ENCODE peak calls at places on chromosome 9, in nine cellular contexts. One of them, this sample, is unnamed.

GRCh38 chr9:4147476-4148214 is 152.2 kb downstream of the GLIS3 start:
- DNase-seq in PC-9: no peak
- DNase-seq in Jurkat, Clone E6-1: no peak
- DNase-seq in SJSA1: no peak
- DNase-seq in choroid plexus epithelial cell: no peak
- DNase-seq in heart left ventricle: no peak
- DNase-seq in GM12865: no peak
- DNase-seq in body of pancreas: no peak
- DNase-seq in fibroblast of pulmonary artery: no peak
- DNase-seq in this sample: peak

GRCh38 chr9:78985084-78985738 is 586.6 kb upstream of the TLE4 start:
- DNase-seq in PC-9: no peak
- DNase-seq in SJSA1: no peak
- DNase-seq in fibroblast of pulmonary artery: no peak
- DNase-seq in GM12865: no peak
- DNase-seq in heart left ventricle: no peak
- DNase-seq in body of pancreas: no peak
- DNase-seq in Jurkat, Clone E6-1: no peak
- DNase-seq in choroid plexus epithelial cell: no peak
- DNase-seq in this sample: peak

GRCh38 chr9:96186601-96187011 is 115.4 kb downstream of the HSD17B3 start:
- DNase-seq in body of pancreas: no peak
- DNase-seq in choroid plexus epithelial cell: peak
- DNase-seq in SJSA1: peak
- DNase-seq in PC-9: peak
- DNase-seq in fibroblast of pulmonary artery: peak
- DNase-seq in Jurkat, Clone E6-1: no peak
- DNase-seq in GM12865: no peak
- DNase-seq in heart left ventricle: no peak
- DNase-seq in this sample: peak

GRCh38 chr9:1869843-1870242 is 145.3 kb upstream of the SMARCA2 start:
- DNase-seq in SJSA1: no peak
- DNase-seq in Jurkat, Clone E6-1: peak
- DNase-seq in heart left ventricle: no peak
- DNase-seq in choroid plexus epithelial cell: peak
- DNase-seq in fibroblast of pulmonary artery: peak
- DNase-seq in body of pancreas: peak
- DNase-seq in GM12865: peak
- DNase-seq in PC-9: peak
- DNase-seq in this sample: peak

GRCh38 chr9:92035687-92036410 is 79.4 kb downstream of the SPTLC1 start:
- DNase-seq in Jurkat, Clone E6-1: no peak
- DNase-seq in SJSA1: no peak
- DNase-seq in fibroblast of pulmonary artery: peak
- DNase-seq in PC-9: no peak
- DNase-seq in choroid plexus epithelial cell: peak
- DNase-seq in GM12865: no peak
- DNase-seq in body of pancreas: no peak
- DNase-seq in heart left ventricle: peak
- DNase-seq in this sample: no peak

GRCh38 chr9:136159851-136160250 is 41.2 kb upstream of the TMEM250 start:
- DNase-seq in fibroblast of pulmonary artery: no peak
- DNase-seq in Jurkat, Clone E6-1: no peak
- DNase-seq in choroid plexus epithelial cell: no peak
- DNase-seq in heart left ventricle: no peak
- DNase-seq in body of pancreas: no peak
- DNase-seq in PC-9: no peak
- DNase-seq in GM12865: no peak
- DNase-seq in SJSA1: no peak
- DNase-seq in this sample: no peak

GRCh38 chr9:116403171-116403570 is 249.6 kb downstream of the PAPPA start:
- DNase-seq in PC-9: no peak
- DNase-seq in Jurkat, Clone E6-1: no peak
- DNase-seq in SJSA1: no peak
- DNase-seq in choroid plexus epithelial cell: no peak
- DNase-seq in body of pancreas: no peak
- DNase-seq in fibroblast of pulmonary artery: no peak
- DNase-seq in GM12865: no peak
- DNase-seq in heart left ventricle: no peak
- DNase-seq in this sample: no peak

GRCh38 chr9:113462781-113463286 is 693 bp upstream of the RGS3 start:
- DNase-seq in body of pancreas: no peak
- DNase-seq in choroid plexus epithelial cell: no peak
- DNase-seq in SJSA1: no peak
- DNase-seq in PC-9: no peak
- DNase-seq in heart left ventricle: no peak
- DNase-seq in Jurkat, Clone E6-1: no peak
- DNase-seq in GM12865: no peak
- DNase-seq in fibroblast of pulmonary artery: no peak
- DNase-seq in this sample: no peak

GRCh38 chr9:115717711-115718173 is 435.8 kb upstream of the PAPPA start:
- DNase-seq in Jurkat, Clone E6-1: no peak
- DNase-seq in choroid plexus epithelial cell: peak
- DNase-seq in GM12865: no peak
- DNase-seq in PC-9: no peak
- DNase-seq in SJSA1: no peak
- DNase-seq in heart left ventricle: no peak
- DNase-seq in fibroblast of pulmonary artery: peak
- DNase-seq in body of pancreas: no peak
- DNase-seq in this sample: peak

GRCh38 chr9:137797206-137798120 is 80.1 kb upstream of the CACNA1B start:
- DNase-seq in body of pancreas: peak
- DNase-seq in fibroblast of pulmonary artery: no peak
- DNase-seq in PC-9: no peak
- DNase-seq in heart left ventricle: no peak
- DNase-seq in choroid plexus epithelial cell: no peak
- DNase-seq in SJSA1: no peak
- DNase-seq in GM12865: no peak
- DNase-seq in Jurkat, Clone E6-1: no peak
- DNase-seq in this sample: no peak

GRCh38 chr9:70257991-70258691 is 637 bp upstream of the SMC5 start:
- DNase-seq in GM12865: no peak
- DNase-seq in fibroblast of pulmonary artery: peak
- DNase-seq in SJSA1: no peak
- DNase-seq in choroid plexus epithelial cell: peak
- DNase-seq in body of pancreas: no peak
- DNase-seq in Jurkat, Clone E6-1: peak
- DNase-seq in heart left ventricle: peak
- DNase-seq in PC-9: no peak
- DNase-seq in this sample: peak

GRCh38 chr9:97980479-97980803 is 2.7 kb upstream of the ANP32B start:
- DNase-seq in Jurkat, Clone E6-1: no peak
- DNase-seq in choroid plexus epithelial cell: no peak
- DNase-seq in heart left ventricle: peak
- DNase-seq in fibroblast of pulmonary artery: no peak
- DNase-seq in body of pancreas: no peak
- DNase-seq in GM12865: no peak
- DNase-seq in PC-9: no peak
- DNase-seq in SJSA1: no peak
- DNase-seq in this sample: no peak

GRCh38 chr9:114210691-114211276 is 55.4 kb downstream of the COL27A1 start:
- DNase-seq in body of pancreas: no peak
- DNase-seq in GM12865: no peak
- DNase-seq in PC-9: no peak
- DNase-seq in Jurkat, Clone E6-1: no peak
- DNase-seq in SJSA1: no peak
- DNase-seq in fibroblast of pulmonary artery: no peak
- DNase-seq in heart left ventricle: no peak
- DNase-seq in choroid plexus epithelial cell: no peak
- DNase-seq in this sample: no peak

GRCh38 chr9:81588148-81588874 is 101.0 kb downstream of the TLE1 start:
- DNase-seq in fibroblast of pulmonary artery: peak
- DNase-seq in choroid plexus epithelial cell: peak
- DNase-seq in PC-9: peak
- DNase-seq in body of pancreas: peak
- DNase-seq in Jurkat, Clone E6-1: no peak
- DNase-seq in GM12865: no peak
- DNase-seq in SJSA1: peak
- DNase-seq in heart left ventricle: no peak
- DNase-seq in this sample: no peak

GRCh38 chr9:69171517-69171916 is 2.6 kb upstream of the TJP2 start:
- DNase-seq in choroid plexus epithelial cell: no peak
- DNase-seq in SJSA1: no peak
- DNase-seq in GM12865: no peak
- DNase-seq in heart left ventricle: no peak
- DNase-seq in body of pancreas: no peak
- DNase-seq in Jurkat, Clone E6-1: no peak
- DNase-seq in fibroblast of pulmonary artery: no peak
- DNase-seq in PC-9: no peak
- DNase-seq in this sample: no peak

GRCh38 chr9:69165581-69165980 is 8.5 kb upstream of the TJP2 start:
- DNase-seq in PC-9: no peak
- DNase-seq in fibroblast of pulmonary artery: no peak
- DNase-seq in SJSA1: no peak
- DNase-seq in heart left ventricle: no peak
- DNase-seq in body of pancreas: no peak
- DNase-seq in Jurkat, Clone E6-1: no peak
- DNase-seq in GM12865: no peak
- DNase-seq in choroid plexus epithelial cell: no peak
- DNase-seq in this sample: no peak

GRCh38 chr9:69170231-69170630 is 3.8 kb upstream of the TJP2 start:
- DNase-seq in SJSA1: no peak
- DNase-seq in choroid plexus epithelial cell: no peak
- DNase-seq in Jurkat, Clone E6-1: no peak
- DNase-seq in fibroblast of pulmonary artery: no peak
- DNase-seq in GM12865: no peak
- DNase-seq in heart left ventricle: no peak
- DNase-seq in PC-9: no peak
- DNase-seq in body of pancreas: no peak
- DNase-seq in this sample: no peak

GRCh38 chr9:69171049-69171448 is 3.0 kb upstream of the TJP2 start:
- DNase-seq in fibroblast of pulmonary artery: peak
- DNase-seq in body of pancreas: no peak
- DNase-seq in Jurkat, Clone E6-1: no peak
- DNase-seq in choroid plexus epithelial cell: peak
- DNase-seq in GM12865: no peak
- DNase-seq in SJSA1: no peak
- DNase-seq in heart left ventricle: peak
- DNase-seq in PC-9: peak
- DNase-seq in this sample: peak

GRCh38 chr9:69168709-69169217 is 5.3 kb upstream of the TJP2 start:
- DNase-seq in body of pancreas: no peak
- DNase-seq in SJSA1: no peak
- DNase-seq in heart left ventricle: no peak
- DNase-seq in PC-9: peak
- DNase-seq in Jurkat, Clone E6-1: no peak
- DNase-seq in fibroblast of pulmonary artery: peak
- DNase-seq in choroid plexus epithelial cell: peak
- DNase-seq in GM12865: peak
- DNase-seq in this sample: peak
- H3K4me3 ChIP-seq in body of pancreas: no peak
- H3K4me3 ChIP-seq in SJSA1: no peak
- H3K4me3 ChIP-seq in heart left ventricle: no peak
- H3K4me3 ChIP-seq in PC-9: no peak
- H3K4me3 ChIP-seq in Jurkat, Clone E6-1: no peak
- H3K4me3 ChIP-seq in fibroblast of pulmonary artery: no peak
- H3K4me3 ChIP-seq in choroid plexus epithelial cell: no peak
- H3K4me3 ChIP-seq in GM12865: peak
- H3K4me3 ChIP-seq in this sample: no peak

GRCh38 chr9:128753627-128754026 is 18.1 kb downstream of the ZER1 start:
- DNase-seq in PC-9: no peak
- DNase-seq in Jurkat, Clone E6-1: no peak
- DNase-seq in fibroblast of pulmonary artery: no peak
- DNase-seq in SJSA1: no peak
- DNase-seq in body of pancreas: no peak
- DNase-seq in heart left ventricle: no peak
- DNase-seq in GM12865: no peak
- DNase-seq in choroid plexus epithelial cell: no peak
- DNase-seq in this sample: no peak
- H3K4me3 ChIP-seq in PC-9: no peak
- H3K4me3 ChIP-seq in Jurkat, Clone E6-1: no peak
- H3K4me3 ChIP-seq in fibroblast of pulmonary artery: no peak
- H3K4me3 ChIP-seq in SJSA1: no peak
- H3K4me3 ChIP-seq in body of pancreas: no peak
- H3K4me3 ChIP-seq in heart left ventricle: no peak
- H3K4me3 ChIP-seq in GM12865: no peak
- H3K4me3 ChIP-seq in choroid plexus epithelial cell: no peak
- H3K4me3 ChIP-seq in this sample: no peak

GRCh38 chr9:133886563-133887501 is 105.3 kb downstream of the VAV2 start:
- DNase-seq in GM12865: no peak
- DNase-seq in SJSA1: no peak
- DNase-seq in body of pancreas: no peak
- DNase-seq in heart left ventricle: no peak
- DNase-seq in Jurkat, Clone E6-1: no peak
- DNase-seq in PC-9: no peak
- DNase-seq in choroid plexus epithelial cell: no peak
- DNase-seq in fibroblast of pulmonary artery: no peak
- DNase-seq in this sample: no peak
- H3K4me3 ChIP-seq in GM12865: no peak
- H3K4me3 ChIP-seq in SJSA1: no peak
- H3K4me3 ChIP-seq in body of pancreas: no peak
- H3K4me3 ChIP-seq in heart left ventricle: no peak
- H3K4me3 ChIP-seq in Jurkat, Clone E6-1: no peak
- H3K4me3 ChIP-seq in PC-9: no peak
- H3K4me3 ChIP-seq in choroid plexus epithelial cell: no peak
- H3K4me3 ChIP-seq in fibroblast of pulmonary artery: no peak
- H3K4me3 ChIP-seq in this sample: no peak

GRCh38 chr9:106697799-106698591 is 165.0 kb upstream of the ZNF462 start:
- DNase-seq in PC-9: peak
- DNase-seq in heart left ventricle: peak
- DNase-seq in choroid plexus epithelial cell: peak
- DNase-seq in body of pancreas: peak
- DNase-seq in Jurkat, Clone E6-1: no peak
- DNase-seq in fibroblast of pulmonary artery: peak
- DNase-seq in SJSA1: peak
- DNase-seq in GM12865: no peak
- DNase-seq in this sample: peak

GRCh38 chr9:106693546-106693945 is 169.4 kb upstream of the ZNF462 start:
- DNase-seq in SJSA1: no peak
- DNase-seq in body of pancreas: no peak
- DNase-seq in PC-9: no peak
- DNase-seq in GM12865: no peak
- DNase-seq in fibroblast of pulmonary artery: no peak
- DNase-seq in Jurkat, Clone E6-1: no peak
- DNase-seq in heart left ventricle: no peak
- DNase-seq in choroid plexus epithelial cell: peak
- DNase-seq in this sample: no peak

GRCh38 chr9:106700676-106701075 is 162.3 kb upstream of the ZNF462 start:
- DNase-seq in heart left ventricle: no peak
- DNase-seq in Jurkat, Clone E6-1: no peak
- DNase-seq in PC-9: no peak
- DNase-seq in fibroblast of pulmonary artery: no peak
- DNase-seq in GM12865: no peak
- DNase-seq in choroid plexus epithelial cell: peak
- DNase-seq in SJSA1: no peak
- DNase-seq in body of pancreas: no peak
- DNase-seq in this sample: peak

GRCh38 chr9:106696804-106697203 is 166.2 kb upstream of the ZNF462 start:
- DNase-seq in GM12865: no peak
- DNase-seq in body of pancreas: no peak
- DNase-seq in heart left ventricle: no peak
- DNase-seq in Jurkat, Clone E6-1: no peak
- DNase-seq in choroid plexus epithelial cell: peak
- DNase-seq in PC-9: no peak
- DNase-seq in SJSA1: no peak
- DNase-seq in fibroblast of pulmonary artery: no peak
- DNase-seq in this sample: no peak

DNA sequence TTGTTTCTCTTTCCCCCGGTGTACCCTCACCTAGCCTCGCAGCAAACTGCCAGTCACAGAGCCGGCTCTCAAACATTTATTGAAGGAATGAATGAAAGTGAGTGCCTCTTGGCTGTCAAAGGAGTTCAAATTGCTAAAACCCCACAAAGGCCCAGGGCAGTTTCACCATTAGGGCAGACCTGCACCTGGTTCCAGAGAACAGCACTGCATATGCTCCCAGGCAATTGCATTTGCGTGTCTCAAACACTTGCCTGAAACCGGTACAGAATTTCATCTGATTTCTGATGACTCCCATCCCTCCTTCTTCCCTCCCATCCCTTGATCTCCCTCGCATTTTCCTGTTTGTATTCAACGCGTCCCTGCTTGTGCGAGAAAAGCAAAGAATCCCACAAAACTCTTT is 165.6 kb upstream of the ZNF462 start:
- DNase-seq in Jurkat, Clone E6-1: no peak
- DNase-seq in fibroblast of pulmonary artery: no peak
- DNase-seq in body of pancreas: no peak
- DNase-seq in GM12865: no peak
- DNase-seq in choroid plexus epithelial cell: peak
- DNase-seq in heart left ventricle: no peak
- DNase-seq in PC-9: no peak
- DNase-seq in SJSA1: no peak
- DNase-seq in this sample: peak
- H3K4me3 ChIP-seq in Jurkat, Clone E6-1: no peak
- H3K4me3 ChIP-seq in fibroblast of pulmonary artery: peak
- H3K4me3 ChIP-seq in body of pancreas: no peak
- H3K4me3 ChIP-seq in GM12865: no peak
- H3K4me3 ChIP-seq in choroid plexus epithelial cell: no peak
- H3K4me3 ChIP-seq in heart left ventricle: peak
- H3K4me3 ChIP-seq in PC-9: no peak
- H3K4me3 ChIP-seq in SJSA1: no peak
- H3K4me3 ChIP-seq in this sample: no peak

This sample was measured in mammary epithelial cell.